ENCODE peak calls at places on chromosome X, in six cellular contexts. One of them, this sample, is unnamed.

GRCh38 chrX:56763556-56764152 is 34.6 kb downstream of the NBDY start:
- DNase-seq in spleen: peak
- DNase-seq in endothelial cell: no peak
- DNase-seq in HFF-Myc: no peak
- DNase-seq in CD8-positive, alpha-beta T cell: no peak
- DNase-seq in GM10248: peak
- DNase-seq in this sample: no peak

GRCh38 chrX:103614999-103615398 is 7.2 kb downstream of the TCEAL3 start:
- DNase-seq in GM10248: no peak
- DNase-seq in endothelial cell: no peak
- DNase-seq in HFF-Myc: no peak
- DNase-seq in spleen: no peak
- DNase-seq in CD8-positive, alpha-beta T cell: no peak
- DNase-seq in this sample: no peak

GRCh38 chrX:138345801-138346200 is 365.7 kb downstream of the FGF13 start:
- DNase-seq in GM10248: no peak
- DNase-seq in endothelial cell: no peak
- DNase-seq in HFF-Myc: no peak
- DNase-seq in spleen: no peak
- DNase-seq in CD8-positive, alpha-beta T cell: no peak
- DNase-seq in this sample: no peak

GRCh38 chrX:29470029-29470428 is 745.3 kb upstream of the MAGEB2 start:
- DNase-seq in spleen: no peak
- DNase-seq in GM10248: no peak
- DNase-seq in HFF-Myc: no peak
- DNase-seq in CD8-positive, alpha-beta T cell: no peak
- DNase-seq in endothelial cell: no peak
- DNase-seq in this sample: peak

GRCh38 chrX:39960219-39960618 is 137.5 kb downstream of the BCOR start:
- DNase-seq in CD8-positive, alpha-beta T cell: no peak
- DNase-seq in GM10248: no peak
- DNase-seq in HFF-Myc: no peak
- DNase-seq in spleen: no peak
- DNase-seq in endothelial cell: no peak
- DNase-seq in this sample: no peak

GRCh38 chrX:96707829-96708228 is 23.2 kb downstream of the DIAPH2 start:
- DNase-seq in HFF-Myc: no peak
- DNase-seq in endothelial cell: no peak
- DNase-seq in CD8-positive, alpha-beta T cell: no peak
- DNase-seq in GM10248: no peak
- DNase-seq in spleen: no peak
- DNase-seq in this sample: no peak

GRCh38 chrX:118779581-118779980 is 44.0 kb upstream of the ZCCHC12 start:
- DNase-seq in CD8-positive, alpha-beta T cell: no peak
- DNase-seq in HFF-Myc: no peak
- DNase-seq in spleen: no peak
- DNase-seq in endothelial cell: no peak
- DNase-seq in GM10248: no peak
- DNase-seq in this sample: no peak

GRCh38 chrX:104342065-104342464 is 87.3 kb upstream of the ESX1 start:
- DNase-seq in GM10248: no peak
- DNase-seq in HFF-Myc: no peak
- DNase-seq in CD8-positive, alpha-beta T cell: no peak
- DNase-seq in spleen: no peak
- DNase-seq in endothelial cell: no peak
- DNase-seq in this sample: no peak

GRCh38 chrX:2147928-2148327 is 352.8 kb downstream of the DHRSX start:
- DNase-seq in HFF-Myc: no peak
- DNase-seq in CD8-positive, alpha-beta T cell: no peak
- DNase-seq in GM10248: no peak
- DNase-seq in spleen: no peak
- DNase-seq in endothelial cell: no peak
- DNase-seq in this sample: no peak

GRCh38 chrX:50814701-50815476 is 895 bp upstream of the SHROOM4 start:
- DNase-seq in CD8-positive, alpha-beta T cell: no peak
- DNase-seq in HFF-Myc: no peak
- DNase-seq in GM10248: no peak
- DNase-seq in spleen: no peak
- DNase-seq in endothelial cell: no peak
- DNase-seq in this sample: no peak

GRCh38 chrX:4240541-4241194 is 527.2 kb upstream of the PRKX start:
- DNase-seq in CD8-positive, alpha-beta T cell: peak
- DNase-seq in endothelial cell: no peak
- DNase-seq in HFF-Myc: no peak
- DNase-seq in GM10248: no peak
- DNase-seq in spleen: no peak
- DNase-seq in this sample: no peak

GRCh38 chrX:1393871-1394615 is 2.1 kb upstream of the SLC25A6 start:
- DNase-seq in endothelial cell: no peak
- DNase-seq in spleen: peak
- DNase-seq in GM10248: no peak
- DNase-seq in CD8-positive, alpha-beta T cell: no peak
- DNase-seq in HFF-Myc: no peak
- DNase-seq in this sample: no peak

GRCh38 chrX:41887691-41888090 is 35.7 kb downstream of the CASK start:
- DNase-seq in HFF-Myc: no peak
- DNase-seq in spleen: no peak
- DNase-seq in CD8-positive, alpha-beta T cell: no peak
- DNase-seq in GM10248: no peak
- DNase-seq in endothelial cell: no peak
- DNase-seq in this sample: no peak

GRCh38 chrX:126770179-126770578 is 49.4 kb upstream of the PRR32 start:
- DNase-seq in CD8-positive, alpha-beta T cell: no peak
- DNase-seq in GM10248: peak
- DNase-seq in endothelial cell: peak
- DNase-seq in spleen: no peak
- DNase-seq in HFF-Myc: no peak
- DNase-seq in this sample: peak

GRCh38 chrX:134174273-134174660 is 62.7 kb upstream of the CCDC160 start:
- DNase-seq in HFF-Myc: no peak
- DNase-seq in spleen: no peak
- DNase-seq in endothelial cell: no peak
- DNase-seq in CD8-positive, alpha-beta T cell: no peak
- DNase-seq in GM10248: no peak
- DNase-seq in this sample: no peak

GRCh38 chrX:146956760-146957159 is 142.2 kb upstream of the CXorf51A start:
- DNase-seq in HFF-Myc: no peak
- DNase-seq in GM10248: no peak
- DNase-seq in spleen: no peak
- DNase-seq in endothelial cell: no peak
- DNase-seq in CD8-positive, alpha-beta T cell: no peak
- DNase-seq in this sample: no peak

GRCh38 chrX:16666541-16666940 is 16.6 kb downstream of the S100G start:
- DNase-seq in HFF-Myc: no peak
- DNase-seq in GM10248: no peak
- DNase-seq in spleen: no peak
- DNase-seq in endothelial cell: no peak
- DNase-seq in CD8-positive, alpha-beta T cell: no peak
- DNase-seq in this sample: no peak

GRCh38 chrX:2552621-2553297 is 52.0 kb upstream of the DHRSX start:
- DNase-seq in spleen: no peak
- DNase-seq in HFF-Myc: peak
- DNase-seq in endothelial cell: no peak
- DNase-seq in CD8-positive, alpha-beta T cell: no peak
- DNase-seq in GM10248: no peak
- DNase-seq in this sample: no peak

GRCh38 chrX:110944323-110944761 is 148.7 kb upstream of the CHRDL1 start:
- DNase-seq in endothelial cell: peak
- DNase-seq in CD8-positive, alpha-beta T cell: no peak
- DNase-seq in spleen: no peak
- DNase-seq in GM10248: peak
- DNase-seq in HFF-Myc: no peak
- DNase-seq in this sample: no peak

GRCh38 chrX:39836802-39837420 is 260.8 kb downstream of the BCOR start:
- DNase-seq in endothelial cell: no peak
- DNase-seq in spleen: no peak
- DNase-seq in GM10248: no peak
- DNase-seq in HFF-Myc: no peak
- DNase-seq in CD8-positive, alpha-beta T cell: no peak
- DNase-seq in this sample: no peak

GRCh38 chrX:24024819-24025740 is 1.9 kb downstream of the KLHL15 start:
- DNase-seq in endothelial cell: peak
- DNase-seq in CD8-positive, alpha-beta T cell: peak
- DNase-seq in spleen: peak
- DNase-seq in HFF-Myc: peak
- DNase-seq in GM10248: peak
- DNase-seq in this sample: peak
- TF ChIP-seq CTCF in endothelial cell: peak
- TF ChIP-seq CTCF in CD8-positive, alpha-beta T cell: no peak
- TF ChIP-seq CTCF in spleen: no peak
- TF ChIP-seq CTCF in HFF-Myc: no peak
- TF ChIP-seq CTCF in GM10248: peak
- TF ChIP-seq CTCF in this sample: peak

DNA sequence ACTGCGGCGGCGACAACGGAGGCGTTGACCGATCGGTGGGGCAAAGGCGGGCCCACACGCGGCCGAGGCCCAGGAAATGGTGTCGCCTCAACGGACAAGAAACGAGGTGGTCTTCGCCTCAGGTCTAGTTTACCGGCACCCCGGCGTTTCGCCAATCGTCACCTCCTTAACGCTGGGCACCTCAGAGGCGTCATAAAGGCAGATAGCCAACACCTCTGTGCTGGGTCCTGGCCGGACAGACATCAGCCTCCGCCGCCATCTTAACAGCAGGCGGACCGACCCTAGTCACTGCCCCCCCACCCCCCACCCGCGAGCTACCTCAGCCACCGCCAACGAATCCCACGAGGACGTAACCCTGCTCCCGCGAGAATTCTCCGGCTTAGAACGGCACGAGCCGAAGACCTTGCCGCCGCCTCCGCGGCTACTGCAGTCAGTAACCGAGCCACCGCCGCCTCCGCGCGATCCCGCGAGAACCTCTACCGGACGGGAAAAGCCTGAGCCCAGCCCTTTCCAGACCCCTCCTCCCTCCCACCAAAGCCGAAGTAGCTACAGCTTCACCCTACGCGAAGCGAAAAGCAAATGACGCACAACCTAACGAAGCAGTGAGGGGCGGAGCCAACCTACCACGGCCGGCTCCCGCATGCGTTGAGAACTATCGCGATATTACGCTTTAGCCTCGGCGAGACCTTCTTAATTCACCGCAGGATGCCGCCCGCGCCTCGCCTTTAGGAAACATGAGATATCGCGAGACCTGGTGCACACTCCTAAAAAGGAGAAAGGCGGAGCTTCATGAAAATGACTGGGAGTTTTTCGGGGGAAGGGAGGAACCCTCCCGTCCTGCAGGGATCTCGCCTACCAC is 2.7 kb downstream of the HUWE1 start:
- DNase-seq in endothelial cell: peak
- DNase-seq in GM10248: peak
- DNase-seq in CD8-positive, alpha-beta T cell: peak
- DNase-seq in spleen: peak
- DNase-seq in HFF-Myc: peak
- DNase-seq in this sample: peak
- TF ChIP-seq CTCF in endothelial cell: no peak
- TF ChIP-seq CTCF in GM10248: no peak
- TF ChIP-seq CTCF in CD8-positive, alpha-beta T cell: no peak
- TF ChIP-seq CTCF in spleen: no peak
- TF ChIP-seq CTCF in HFF-Myc: no peak
- TF ChIP-seq CTCF in this sample: no peak

DNA sequence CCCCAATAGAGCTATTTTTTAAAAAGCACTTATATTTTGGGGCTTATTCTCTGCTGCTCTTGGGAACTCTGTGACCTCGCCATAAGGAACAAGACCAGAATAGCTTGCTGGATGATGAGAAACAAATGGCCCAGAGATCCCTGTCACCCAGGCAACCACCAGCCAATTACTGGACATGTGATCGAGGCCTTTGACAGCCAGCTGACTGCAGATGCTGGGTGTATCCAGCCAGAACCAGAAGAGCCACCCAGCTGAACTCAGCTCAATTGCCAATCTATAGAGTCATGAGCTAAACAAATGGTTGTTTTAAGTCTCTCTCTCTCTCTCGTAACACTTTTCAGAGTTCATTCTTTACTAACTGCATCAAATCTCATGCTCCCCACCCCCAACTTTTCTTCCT is 24.4 kb upstream of the CITED1 start:
- DNase-seq in spleen: no peak
- DNase-seq in CD8-positive, alpha-beta T cell: no peak
- DNase-seq in endothelial cell: no peak
- DNase-seq in GM10248: no peak
- DNase-seq in HFF-Myc: no peak
- DNase-seq in this sample: no peak
- TF ChIP-seq CTCF in spleen: no peak
- TF ChIP-seq CTCF in CD8-positive, alpha-beta T cell: no peak
- TF ChIP-seq CTCF in endothelial cell: no peak
- TF ChIP-seq CTCF in GM10248: no peak
- TF ChIP-seq CTCF in HFF-Myc: no peak
- TF ChIP-seq CTCF in this sample: no peak

GRCh38 chrX:153741446-153741845 is 16.8 kb downstream of the ABCD1 start:
- DNase-seq in spleen: peak
- DNase-seq in endothelial cell: no peak
- DNase-seq in HFF-Myc: no peak
- DNase-seq in CD8-positive, alpha-beta T cell: no peak
- DNase-seq in GM10248: no peak
- DNase-seq in this sample: no peak

GRCh38 chrX:153739754-153740486 is 15.3 kb downstream of the ABCD1 start:
- DNase-seq in GM10248: no peak
- DNase-seq in spleen: peak
- DNase-seq in CD8-positive, alpha-beta T cell: no peak
- DNase-seq in HFF-Myc: no peak
- DNase-seq in endothelial cell: no peak
- DNase-seq in this sample: no peak

GRCh38 chrX:153746359-153746758 is 17.7 kb upstream of the PLXNB3 start:
- DNase-seq in spleen: no peak
- DNase-seq in HFF-Myc: no peak
- DNase-seq in GM10248: no peak
- DNase-seq in CD8-positive, alpha-beta T cell: no peak
- DNase-seq in endothelial cell: no peak
- DNase-seq in this sample: no peak

GRCh38 chrX:153740631-153741222 is 16.1 kb downstream of the ABCD1 start:
- DNase-seq in GM10248: no peak
- DNase-seq in HFF-Myc: no peak
- DNase-seq in endothelial cell: no peak
- DNase-seq in CD8-positive, alpha-beta T cell: no peak
- DNase-seq in spleen: peak
- DNase-seq in this sample: no peak

DNA sequence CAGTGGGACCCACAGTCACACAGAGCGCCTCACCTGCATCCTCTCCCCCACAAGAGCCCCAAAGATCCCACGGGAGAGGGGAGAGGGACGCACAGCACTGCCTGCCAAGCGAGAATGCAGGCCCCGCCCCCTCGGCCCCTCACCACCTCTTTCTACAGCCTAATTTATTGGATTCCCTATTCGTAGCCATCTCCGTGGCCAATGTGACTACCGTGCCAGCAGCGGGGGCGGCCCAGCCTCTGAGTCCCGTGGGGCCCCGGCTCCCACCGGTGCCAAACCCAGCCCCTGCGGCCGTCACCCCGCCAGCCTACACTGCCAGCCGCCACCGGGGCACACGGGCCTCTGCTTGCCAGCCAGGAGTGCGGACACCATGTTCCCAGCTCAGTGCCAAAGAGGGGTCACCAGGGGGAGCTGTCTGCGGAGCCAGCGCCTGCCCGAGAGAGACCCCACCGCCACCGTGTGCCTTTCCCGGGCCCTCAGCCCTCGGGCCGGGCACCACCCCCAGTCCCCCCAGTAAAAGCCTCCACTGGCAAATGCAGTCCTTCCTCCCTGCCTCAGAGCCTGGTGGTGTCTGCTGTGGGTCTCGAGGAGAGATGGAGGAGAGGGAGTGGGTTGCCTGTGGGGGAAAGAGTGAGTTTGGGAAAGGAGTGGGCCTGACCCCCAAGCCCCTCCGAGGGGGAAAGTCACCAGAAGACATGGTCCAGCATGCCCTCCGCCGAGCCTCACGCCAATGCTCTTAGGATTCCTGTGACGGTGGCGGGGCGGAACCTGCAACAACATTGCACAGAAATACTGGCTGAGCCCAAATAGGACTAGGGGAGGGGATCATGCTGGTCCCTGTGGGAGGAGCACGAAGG is 19.6 kb upstream of the PLXNB3 start:
- DNase-seq in CD8-positive, alpha-beta T cell: no peak
- DNase-seq in GM10248: no peak
- DNase-seq in endothelial cell: no peak
- DNase-seq in spleen: peak
- DNase-seq in HFF-Myc: no peak
- DNase-seq in this sample: no peak
- TF ChIP-seq CTCF in CD8-positive, alpha-beta T cell: no peak
- TF ChIP-seq CTCF in GM10248: no peak
- TF ChIP-seq CTCF in endothelial cell: no peak
- TF ChIP-seq CTCF in spleen: no peak
- TF ChIP-seq CTCF in HFF-Myc: peak
- TF ChIP-seq CTCF in this sample: no peak